ENCODE peak calls at places on chromosomes 11 and 22, in seven cellular contexts. P is transverse colon; I is lung; H is A549; V is GM23248; C is CD4-positive, CD25-positive, alpha-beta regulatory T cell; R is HCT116. L is an unnamed sample.

GRCh38 chr11:57325735-57326048 is 940 bp upstream of the TNKS1BP1 start:
- DNase-seq in V (no peak), H (peak; percentile 37), R (no peak), C (no peak), P (peak; percentile 85), I (peak; percentile 61), L (peak; percentile 92)

GRCh38 chr11:92159931-92160330 is 64.7 kb upstream of the FAT3 start:
- DNase-seq in H (no peak), I (no peak), R (no peak), V (no peak), C (no peak), P (no peak), L (no peak)

GRCh38 chr22:41772198-41772597 is 28.3 kb upstream of the CCDC134 start:
- DNase-seq in H (peak; percentile 16), I (no peak), C (no peak), P (no peak), R (no peak), V (no peak), L (no peak)

GRCh38 chr22:50083462-50084081 is 1.7 kb downstream of the MLC1 start:
- DNase-seq in H (no peak), C (no peak), R (no peak), V (no peak), I (no peak), P (no peak), L (no peak)

GRCh38 chr11:130451261-130452019 is 3.0 kb downstream of the ADAMTS15 start:
- DNase-seq in V (peak; percentile 59), H (no peak), I (no peak), R (no peak), C (no peak), P (no peak), L (peak; percentile 76)

GRCh38 chr22:49975543-49976389 is 15.2 kb downstream of the PIM3 start:
- DNase-seq in I (peak; percentile 27), V (peak; percentile 28), R (no peak), P (peak; percentile 37), H (peak; percentile 41), C (no peak), L (peak; percentile 58)

GRCh38 chr11:125264091-125265022 is 99.8 kb downstream of the PKNOX2 start:
- DNase-seq in P (no peak), H (no peak), I (no peak), C (no peak), V (no peak), R (no peak), L (no peak)

GRCh38 chr11:10351768-10352641 is 47.1 kb downstream of the ADM start:
- DNase-seq in I (peak; percentile 39), R (no peak), V (peak; percentile 93), C (no peak), P (peak; percentile 52), H (peak; percentile 59), L (peak; percentile 26)

GRCh38 chr11:66259976-66260375 is 8.5 kb upstream of the RAB1B start:
- DNase-seq in H (no peak), I (no peak), V (no peak), R (no peak), C (no peak), P (no peak), L (no peak)

GRCh38 chr11:122690801-122691649 is 35.5 kb downstream of the UBASH3B start:
- DNase-seq in P (no peak), C (peak; percentile 62), R (no peak), I (no peak), V (peak; percentile 69), H (no peak), L (no peak)

GRCh38 chr11:45322111-45322705 is 36.1 kb upstream of the SYT13 start:
- DNase-seq in V (no peak), R (no peak), C (no peak), P (no peak), I (peak; percentile 18), H (no peak), L (no peak)

GRCh38 chr11:81895258-81895657 is 838.4 kb downstream of the FAM181B start:
- DNase-seq in I (no peak), R (no peak), C (no peak), V (no peak), H (no peak), P (no peak), L (no peak)

GRCh38 chr11:83159901-83160865 is 3.3 kb downstream of the PCF11 start:
- DNase-seq in C (peak; percentile 34), I (no peak), P (peak; percentile 32), H (peak; percentile 23), V (peak; percentile 75), R (no peak), L (no peak)

GRCh38 chr22:48415535-48415934 is 1412.1 kb downstream of the BRD1 start:
- DNase-seq in H (no peak), R (no peak), I (no peak), P (no peak), V (no peak), C (no peak), L (no peak)

GRCh38 chr22:48422900-48423480 is 1404.7 kb downstream of the BRD1 start:
- DNase-seq in C (no peak), P (no peak), I (no peak), R (no peak), V (no peak), H (no peak), L (no peak)

GRCh38 chr22:48418831-48419230 is 1408.8 kb downstream of the BRD1 start:
- DNase-seq in V (no peak), C (no peak), I (no peak), P (no peak), H (no peak), R (no peak), L (no peak)

GRCh38 chr22:48414662-48415061 is 1413.0 kb downstream of the BRD1 start:
- DNase-seq in R (no peak), V (no peak), C (no peak), H (no peak), I (no peak), P (no peak), L (no peak)

GRCh38 chr22:48417143-48418070 is 1410.3 kb downstream of the BRD1 start:
- DNase-seq in I (no peak), V (no peak), C (no peak), R (no peak), P (no peak), H (no peak), L (no peak)
- H3K4me1 ChIP-seq in I (no peaks in the 10 kb centered on the region), V (peaks cover 7% of the 10 kb centered on the region), C (no peaks in the 10 kb centered on the region), R (no peaks in the 10 kb centered on the region), P (no peaks in the 10 kb centered on the region), H (no peaks in the 10 kb centered on the region), L (no peaks in the 10 kb centered on the region)

GRCh38 chr11:64643258-64643881 is 52.4 kb downstream of the SLC22A12 start:
- DNase-seq in V (peak; percentile 16), H (no peak), C (no peak), P (no peak), R (no peak), I (no peak), L (no peak)

GRCh38 chr11:64642876-64643257 is 51.8 kb downstream of the SLC22A12 start:
- DNase-seq in C (no peak), I (no peak), H (no peak), V (no peak), R (no peak), P (no peak), L (no peak)

GRCh38 chr11:64642418-64642735 is 51.4 kb downstream of the SLC22A12 start:
- DNase-seq in I (no peak), P (no peak), H (no peak), R (no peak), C (no peak), V (no peak), L (no peak)

GRCh38 chr11:64639885-64640284 is 48.9 kb downstream of the SLC22A12 start:
- DNase-seq in P (no peak), R (no peak), C (no peak), I (no peak), H (no peak), V (no peak), L (no peak)

GRCh38 chr11:64641596-64642417 is 50.8 kb downstream of the SLC22A12 start:
- DNase-seq in V (no peak), C (no peak), H (no peak), P (no peak), I (no peak), R (no peak), L (no peak)
- H3K4me3 ChIP-seq in V (no peak overlapping the region), C (no peak overlapping the region), H (no peak overlapping the region), P (peak overlapping the region; percentile 49), I (no peak overlapping the region), R (no peak overlapping the region), L (no peak overlapping the region)

GRCh38 chr11:3861698-3862097 is 6.2 kb downstream of the STIM1 start:
- DNase-seq in H (no peak), C (peak; percentile 54), P (no peak), V (no peak), I (no peak), R (no peak), L (no peak)
- H3K4me1 ChIP-seq in H (peaks cover 57% of the 10 kb centered on the region), C (peaks cover 93% of the 10 kb centered on the region), P (peaks cover 59% of the 10 kb centered on the region), V (peaks cover 27% of the 10 kb centered on the region), I (peaks cover 59% of the 10 kb centered on the region), R (peaks cover 26% of the 10 kb centered on the region), L (peaks cover 89% of the 10 kb centered on the region)

DNA sequence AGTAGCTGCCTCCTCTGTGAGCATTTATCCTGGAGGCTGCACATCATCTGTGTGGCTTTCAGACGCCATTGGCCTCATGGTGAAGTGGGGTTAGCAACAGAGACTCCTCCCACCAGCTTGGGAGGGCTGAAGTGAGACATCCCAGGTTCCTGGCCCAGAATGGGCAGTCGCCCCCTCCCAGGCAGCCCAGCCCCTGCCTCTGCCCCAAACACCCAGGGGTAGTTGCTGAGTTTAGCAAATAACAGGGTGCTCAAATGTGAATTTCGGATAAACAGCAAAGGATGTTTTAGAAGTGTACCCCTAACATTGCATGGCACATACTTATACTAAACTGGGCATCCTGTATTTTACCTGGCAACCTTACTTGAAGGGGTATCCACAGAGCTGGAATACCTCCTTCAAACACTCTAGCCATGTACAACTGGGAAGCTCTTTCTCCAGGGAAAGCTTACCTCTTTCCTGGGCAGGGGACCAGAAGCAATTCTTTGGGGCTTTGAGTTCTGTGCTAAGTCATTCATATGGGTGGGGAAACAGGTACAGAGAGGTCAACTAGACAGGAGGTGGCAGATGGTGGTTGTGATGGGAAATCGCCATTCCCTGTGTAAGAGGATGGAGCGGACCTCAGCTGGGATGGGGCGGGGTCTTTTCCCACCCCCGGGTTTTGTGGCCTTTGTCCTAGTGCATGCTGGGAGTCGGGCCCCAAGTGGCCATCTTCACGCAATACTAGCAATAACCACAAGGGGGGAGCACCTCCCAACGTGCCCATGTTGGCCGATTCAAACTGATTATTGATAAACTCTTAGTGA is 19.3 kb downstream of the MTFP1 start:
- DNase-seq in V (peak; percentile 74), P (peak; percentile 48), R (peak; percentile 54), C (peak; percentile 69), H (peak; percentile 62), I (peak; percentile 57), L (no peak)
- H3K4me3 ChIP-seq in V (no peak overlapping the region), P (no peak overlapping the region), R (no peak overlapping the region), C (no peak overlapping the region), H (no peak overlapping the region), I (no peak overlapping the region), L (no peak overlapping the region)

DNA sequence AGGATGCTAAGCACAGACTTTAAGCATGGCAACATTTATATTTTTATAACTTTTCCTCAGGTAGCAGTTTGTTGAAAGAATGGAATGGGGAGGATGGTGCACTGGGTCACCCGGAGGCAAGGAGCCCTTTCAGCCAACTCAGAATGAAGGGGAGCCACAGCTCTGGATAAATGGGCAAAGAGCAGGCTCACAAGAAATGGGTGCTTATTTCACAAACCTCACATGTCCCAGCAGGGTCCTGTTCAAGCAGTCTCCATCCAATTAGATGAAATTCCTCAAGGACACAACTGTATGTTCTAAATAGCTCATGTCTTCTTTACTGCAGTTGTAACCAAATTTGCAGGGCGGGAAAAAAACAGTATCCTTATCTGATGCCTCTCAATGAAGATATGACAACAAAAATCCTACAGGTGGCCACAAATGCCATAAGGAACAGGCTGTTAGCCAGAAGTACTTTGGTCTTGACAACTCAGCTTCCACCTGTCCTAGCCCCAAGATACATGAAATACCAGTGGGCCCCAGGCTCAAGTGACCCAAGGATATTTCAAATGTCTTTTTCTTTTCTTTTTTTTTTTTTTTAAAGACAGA is 48.2 kb downstream of the MAPK1 start:
- DNase-seq in H (no peak), I (no peak), R (no peak), V (no peak), P (no peak), C (no peak), L (no peak)
- H3K4me1 ChIP-seq in H (peaks cover 11% of the 10 kb centered on the region), I (peaks cover 30% of the 10 kb centered on the region), R (peaks cover 9% of the 10 kb centered on the region), V (peaks cover 32% of the 10 kb centered on the region), P (peaks cover 17% of the 10 kb centered on the region), C (peaks cover 58% of the 10 kb centered on the region), L (peaks cover 50% of the 10 kb centered on the region)